ENCODE peak calls at places on chromosomes 5 and 9, in ten cellular contexts. F is adrenal gland, S is prostate gland, K is endothelial cell of umbilical vein, Z is psoas muscle, A is right lobe of liver, B is stomach, J is pancreas, R is aorta, G is neural progenitor cell. Y is an unnamed sample. For H3K9me3, the result is how much of the 10 kb centered on the place peaks cover.

GRCh38 chr5:2782658-2783057 is 31.2 kb upstream of the IRX2 start:
- DNase-seq in B (no peak), K (no peak), J (no peak), A (no peak), F (no peak), G (no peak), Z (no peak), S (no peak), R (no peak), Y (no peak)

GRCh38 chr5:125575561-125576504 is 829.4 kb upstream of the ZNF608 start:
- DNase-seq in A (no peak), R (no peak), J (no peak), S (no peak), K (peak), Z (no peak), F (no peak), G (peak), B (no peak), Y (no peak)

GRCh38 chr9:74887041-74887980 is at the start of gene TRPM6:
- DNase-seq in B (peak), Z (peak), F (peak), G (peak), R (peak), K (peak), J (peak), A (peak), S (peak), Y (peak)

GRCh38 chr5:172444110-172444510 is 10.2 kb downstream of the SH3PXD2B start:
- DNase-seq in F (peak), B (no peak), J (peak), A (no peak), R (peak), S (no peak), Z (no peak), K (peak), G (no peak), Y (no peak)

GRCh38 chr5:176844281-176844680 is 33.9 kb downstream of the UNC5A start:
- DNase-seq in G (no peak), B (no peak), F (no peak), R (no peak), Z (no peak), J (no peak), S (no peak), K (no peak), A (no peak), Y (no peak)

GRCh38 chr9:35835216-35835604 is 6.2 kb downstream of the TMEM8B start:
- DNase-seq in K (no peak), J (peak), G (peak), Z (no peak), R (no peak), F (no peak), B (peak), A (peak), S (no peak), Y (no peak)

GRCh38 chr5:113491022-113491421 is 2.8 kb upstream of the MCC start:
- DNase-seq in J (no peak), A (no peak), R (no peak), K (no peak), G (no peak), S (no peak), B (no peak), Z (no peak), F (no peak), Y (no peak)

GRCh38 chr5:96075579-96076289 is 114.1 kb upstream of the ELL2 start:
- DNase-seq in Z (no peak), J (no peak), R (no peak), K (no peak), B (no peak), A (no peak), S (no peak), F (no peak), G (no peak), Y (no peak)

GRCh38 chr5:73534001-73534547 is 31.4 kb downstream of the ANKRA2 start:
- DNase-seq in A (no peak), J (no peak), G (no peak), S (no peak), Z (no peak), R (no peak), K (no peak), F (peak), B (no peak), Y (no peak)

GRCh38 chr5:80122599-80122998 is 87.5 kb downstream of the THBS4 start:
- DNase-seq in G (no peak), R (no peak), F (peak), J (no peak), B (no peak), A (no peak), K (no peak), Z (no peak), S (no peak), Y (no peak)

GRCh38 chr5:113447651-113448050 is 12.9 kb upstream of the TSSK1B start:
- DNase-seq in J (no peak), S (no peak), A (no peak), R (no peak), K (no peak), G (peak), F (no peak), Z (no peak), B (no peak), Y (no peak)

GRCh38 chr5:76403963-76404693 is 1.0 kb downstream of the IQGAP2 start:
- DNase-seq in J (peak), G (peak), S (peak), R (peak), K (no peak), Z (peak), F (peak), B (peak), A (peak), Y (no peak)

GRCh38 chr5:151363673-151364072 is 16.3 kb upstream of the SLC36A2 start:
- DNase-seq in Z (no peak), F (no peak), G (no peak), S (no peak), J (no peak), B (no peak), R (no peak), A (no peak), K (no peak), Y (no peak)

GRCh38 chr5:16137177-16137576 is 42.4 kb downstream of the MARCHF11 start:
- DNase-seq in B (no peak), G (no peak), Z (no peak), A (no peak), F (no peak), J (no peak), R (no peak), S (no peak), K (no peak), Y (no peak)
- H3K9me3 ChIP-seq in B (under half), G (under half), Z (under half), A (under half), F (under half), J (under half), R (under half), S (under half), K (under half), Y (under half)

DNA sequence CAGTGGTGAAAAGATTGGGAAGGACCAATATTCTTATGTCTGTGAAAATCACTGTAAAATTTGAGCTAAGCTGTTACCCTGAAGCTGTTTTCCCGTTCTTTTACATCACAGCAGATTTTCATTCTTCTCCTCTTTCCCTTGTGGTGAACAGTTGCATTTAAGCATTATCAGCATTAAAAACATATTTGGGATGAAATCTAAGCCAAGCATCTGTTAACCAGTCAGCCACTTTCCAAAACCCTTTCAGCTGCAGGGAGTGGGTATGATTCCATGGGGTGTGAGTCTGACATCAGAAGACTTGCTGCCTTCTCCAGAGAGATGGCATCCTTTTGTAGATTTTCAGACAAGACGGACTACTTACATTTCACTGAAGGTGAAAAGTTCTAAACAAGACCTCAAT is 97.2 kb downstream of the TRIO start:
- DNase-seq in Z (no peak), G (no peak), J (no peak), F (no peak), B (no peak), A (no peak), S (no peak), R (no peak), K (no peak), Y (no peak)
- H3K27ac ChIP-seq in Z (no peak), G (no peak), J (no peak), F (no peak), B (no peak), A (no peak), S (no peak), R (no peak), K (no peak), Y (no peak)

GRCh38 chr5:178699854-178700253 is 30.6 kb downstream of the ZNF354A start:
- DNase-seq in G (no peak), K (no peak), A (no peak), R (no peak), Z (no peak), B (no peak), J (no peak), S (no peak), F (no peak), Y (no peak)

GRCh38 chr5:178703015-178703414 is 27.4 kb downstream of the ZNF354A start:
- DNase-seq in Z (no peak), K (no peak), S (no peak), R (no peak), G (no peak), J (no peak), F (no peak), A (no peak), B (no peak), Y (no peak)
- H3K9me3 ChIP-seq in Z (under half), K (under half), S (under half), R (under half), G (under half), J (under half), F (under half), A (under half), B (half or more), Y (under half)

DNA sequence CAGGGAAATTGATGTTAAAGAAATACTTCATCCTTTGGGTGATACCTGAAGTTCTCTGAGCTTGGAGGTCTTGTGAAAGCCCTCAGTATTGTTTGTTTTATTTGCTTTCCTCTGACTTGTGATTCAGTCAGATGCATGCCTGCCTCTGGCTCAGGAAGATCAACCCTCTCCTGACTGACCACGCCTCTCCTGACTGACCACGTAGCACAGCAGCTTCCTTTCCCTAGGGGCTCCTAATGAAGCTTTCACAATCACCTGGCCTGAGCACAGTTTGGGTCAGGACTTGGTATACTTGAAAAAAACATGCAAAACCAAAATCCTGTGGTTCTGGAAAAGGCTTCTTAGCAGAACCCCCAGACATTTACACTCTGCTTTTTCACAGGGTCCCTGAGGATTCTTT is 3.8 kb downstream of the TGFBI start:
- DNase-seq in A (no peak), Z (no peak), K (no peak), B (no peak), S (no peak), G (no peak), J (no peak), F (no peak), R (no peak), Y (peak)
- H3K27ac ChIP-seq in A (no peak), Z (no peak), K (no peak), B (no peak), S (no peak), G (no peak), J (no peak), F (no peak), R (no peak), Y (no peak)

GRCh38 chr9:2307480-2307879 is 292.3 kb downstream of the SMARCA2 start:
- DNase-seq in J (no peak), F (no peak), S (no peak), G (no peak), Z (no peak), R (no peak), A (no peak), B (no peak), K (peak), Y (peak)
- H3K9me3 ChIP-seq in J (under half), F (under half), S (under half), G (under half), Z (under half), R (under half), A (under half), B (under half), K (under half), Y (under half)

Y was measured in AG04450.